ENCODE peak calls at places on chromosomes 3 and 15, in four cellular contexts. E is AML-193, P is WTC11, A is glomerular endothelial cell. Q is an unnamed sample.

GRCh38 chr15:90851114-90851513 is 17.3 kb upstream of the FURIN start:
- DNase-seq in E (no peak), P (no peak), A (no peak), Q (no peak)

GRCh38 chr3:71432044-71432970 is 151.2 kb downstream of the FOXP1 start:
- DNase-seq in E (no peak), P (no peak), A (no peak), Q (no peak)

GRCh38 chr3:183252973-183253363 is at the start of gene B3GNT5:
- DNase-seq in E (peak), P (peak), A (no peak), Q (no peak)

GRCh38 chr3:79236488-79236887 is 531.3 kb downstream of the ROBO1 start:
- DNase-seq in E (no peak), P (no peak), A (no peak), Q (no peak)

GRCh38 chr3:4938583-4938982 is 40.7 kb upstream of the BHLHE40 start:
- DNase-seq in E (no peak), P (no peak), A (no peak), Q (no peak)

GRCh38 chr3:182925330-182925943 is 54.9 kb downstream of the DCUN1D1 start:
- DNase-seq in E (no peak), P (no peak), A (no peak), Q (no peak)

GRCh38 chr3:72597756-72598195 is 250.5 kb downstream of the SHQ1 start:
- DNase-seq in E (no peak), P (no peak), A (no peak), Q (peak)

GRCh38 chr15:70252056-70252935 is 154.6 kb upstream of the TLE3 start:
- DNase-seq in E (no peak), P (no peak), A (no peak), Q (peak)

GRCh38 chr3:159892171-159892791 is 96.4 kb upstream of the IL12A start:
- DNase-seq in E (no peak), P (no peak), A (no peak), Q (peak)

GRCh38 chr3:58537412-58538301 is 667 bp upstream of the ACOX2 start:
- DNase-seq in E (no peak), P (no peak), A (no peak), Q (no peak)

GRCh38 chr3:108472011-108472591 is 38.3 kb downstream of the MYH15 start:
- DNase-seq in E (no peak), P (no peak), A (no peak), Q (peak)

GRCh38 chr3:161531930-161532329 is 35.3 kb downstream of the OTOL1 start:
- DNase-seq in E (no peak), P (no peak), A (no peak), Q (no peak)

GRCh38 chr15:41499109-41499851 is 5.6 kb downstream of the ITPKA start:
- DNase-seq in E (no peak), P (no peak), A (no peak), Q (no peak)

GRCh38 chr3:105944281-105944680 is 75.5 kb upstream of the CBLB start:
- DNase-seq in E (no peak), P (no peak), A (no peak), Q (no peak)

GRCh38 chr15:85404922-85405293 is 24.5 kb downstream of the AKAP13 start:
- DNase-seq in E (no peak), P (no peak), A (no peak), Q (no peak)

GRCh38 chr15:45393851-45394250 is 15.5 kb upstream of the GATM start:
- DNase-seq in E (no peak), P (peak), A (no peak), Q (no peak)

GRCh38 chr3:46663611-46664135 is 29.8 kb downstream of the ALS2CL start:
- DNase-seq in E (no peak), P (peak), A (no peak), Q (peak)